ENCODE peak calls at places on chromosomes 5 and 9, in six cellular contexts. One of them, this sample, is unnamed.
A peak's percentile ranks its signal among the peaks of the same experiment; 100 is the strongest.

GRCh38 chr9:19788152-19788551 is 685 bp downstream of the SLC24A2 start:
- DNase-seq in HepG2: no peak
- DNase-seq in tibial artery: no peak
- DNase-seq in IMR-90: no peak
- DNase-seq in fibroblast of pulmonary artery: no peak
- DNase-seq in psoas muscle: no peak
- DNase-seq in this sample: no peak

GRCh38 chr9:69412741-69413150 is 87.7 kb downstream of the ENTREP1 start:
- DNase-seq in fibroblast of pulmonary artery: peak; percentile 77
- DNase-seq in IMR-90: peak; percentile 52
- DNase-seq in HepG2: peak; percentile 39
- DNase-seq in tibial artery: peak; percentile 45
- DNase-seq in psoas muscle: peak; percentile 87
- DNase-seq in this sample: peak; percentile 35

GRCh38 chr5:179818746-179819295 is 1.9 kb upstream of the SQSTM1 start:
- DNase-seq in tibial artery: peak; percentile 95
- DNase-seq in IMR-90: peak; percentile 95
- DNase-seq in psoas muscle: peak; percentile 98
- DNase-seq in HepG2: peak; percentile 94
- DNase-seq in fibroblast of pulmonary artery: peak; percentile 96
- DNase-seq in this sample: peak; percentile 94

GRCh38 chr5:134022333-134022732 is 17.6 kb upstream of the VDAC1 start:
- DNase-seq in HepG2: no peak
- DNase-seq in IMR-90: no peak
- DNase-seq in fibroblast of pulmonary artery: no peak
- DNase-seq in psoas muscle: no peak
- DNase-seq in tibial artery: no peak
- DNase-seq in this sample: no peak

GRCh38 chr5:73793911-73794310 is 167.9 kb downstream of the ARHGEF28 start:
- DNase-seq in HepG2: no peak
- DNase-seq in tibial artery: no peak
- DNase-seq in fibroblast of pulmonary artery: peak; percentile 45
- DNase-seq in IMR-90: peak; percentile 81
- DNase-seq in psoas muscle: no peak
- DNase-seq in this sample: no peak

GRCh38 chr5:64872044-64872443 is 103.3 kb downstream of the CWC27 start:
- DNase-seq in IMR-90: peak; percentile 50
- DNase-seq in fibroblast of pulmonary artery: no peak
- DNase-seq in psoas muscle: no peak
- DNase-seq in HepG2: no peak
- DNase-seq in tibial artery: no peak
- DNase-seq in this sample: peak; percentile 55

GRCh38 chr5:132819468-132819867 is 6.4 kb downstream of the SOWAHA start:
- DNase-seq in tibial artery: no peak
- DNase-seq in fibroblast of pulmonary artery: no peak
- DNase-seq in IMR-90: no peak
- DNase-seq in psoas muscle: no peak
- DNase-seq in HepG2: no peak
- DNase-seq in this sample: no peak

GRCh38 chr5:149280802-149281201 is 9.1 kb downstream of the AFAP1L1 start:
- DNase-seq in HepG2: no peak
- DNase-seq in psoas muscle: no peak
- DNase-seq in IMR-90: no peak
- DNase-seq in tibial artery: no peak
- DNase-seq in fibroblast of pulmonary artery: no peak
- DNase-seq in this sample: no peak

GRCh38 chr9:81069923-81070322 is 619.4 kb downstream of the TLE1 start:
- DNase-seq in HepG2: no peak
- DNase-seq in psoas muscle: no peak
- DNase-seq in IMR-90: peak; percentile 49
- DNase-seq in tibial artery: no peak
- DNase-seq in fibroblast of pulmonary artery: no peak
- DNase-seq in this sample: no peak

GRCh38 chr9:75871624-75872023 is 18.8 kb upstream of the PCSK5 start:
- DNase-seq in HepG2: no peak
- DNase-seq in IMR-90: no peak
- DNase-seq in fibroblast of pulmonary artery: no peak
- DNase-seq in psoas muscle: no peak
- DNase-seq in tibial artery: no peak
- DNase-seq in this sample: no peak

GRCh38 chr9:117315236-117315635 is 99.6 kb downstream of the ASTN2 start:
- DNase-seq in HepG2: no peak
- DNase-seq in fibroblast of pulmonary artery: no peak
- DNase-seq in IMR-90: no peak
- DNase-seq in tibial artery: no peak
- DNase-seq in psoas muscle: peak; percentile 60
- DNase-seq in this sample: no peak

GRCh38 chr5:61334224-61335196 is 2.5 kb downstream of the ZSWIM6 start:
- DNase-seq in tibial artery: no peak
- DNase-seq in fibroblast of pulmonary artery: peak; percentile 73
- DNase-seq in IMR-90: peak; percentile 76
- DNase-seq in HepG2: no peak
- DNase-seq in psoas muscle: no peak
- DNase-seq in this sample: no peak

GRCh38 chr9:84761137-84761808 is 91.7 kb downstream of the NTRK2 start:
- DNase-seq in psoas muscle: no peak
- DNase-seq in fibroblast of pulmonary artery: no peak
- DNase-seq in HepG2: no peak
- DNase-seq in tibial artery: no peak
- DNase-seq in IMR-90: no peak
- DNase-seq in this sample: no peak

GRCh38 chr5:7331083-7331482 is 64.9 kb upstream of the ADCY2 start:
- DNase-seq in IMR-90: no peak
- DNase-seq in HepG2: no peak
- DNase-seq in psoas muscle: no peak
- DNase-seq in fibroblast of pulmonary artery: no peak
- DNase-seq in tibial artery: no peak
- DNase-seq in this sample: no peak

GRCh38 chr9:76586555-76587314 is 127.8 kb downstream of the GCNT1 start:
- DNase-seq in tibial artery: no peak
- DNase-seq in HepG2: no peak
- DNase-seq in IMR-90: no peak
- DNase-seq in fibroblast of pulmonary artery: no peak
- DNase-seq in psoas muscle: no peak
- DNase-seq in this sample: no peak

GRCh38 chr9:23342296-23342695 is 483.7 kb downstream of the ELAVL2 start:
- DNase-seq in psoas muscle: no peak
- DNase-seq in IMR-90: no peak
- DNase-seq in HepG2: peak; percentile 69
- DNase-seq in tibial artery: peak; percentile 25
- DNase-seq in fibroblast of pulmonary artery: peak; percentile 22
- DNase-seq in this sample: peak; percentile 4

GRCh38 chr5:86640998-86641397 is 23.3 kb downstream of the COX7C start:
- DNase-seq in HepG2: no peak
- DNase-seq in tibial artery: no peak
- DNase-seq in fibroblast of pulmonary artery: no peak
- DNase-seq in IMR-90: no peak
- DNase-seq in psoas muscle: no peak
- DNase-seq in this sample: no peak

GRCh38 chr5:37774912-37775483 is 64.8 kb downstream of the GDNF start:
- DNase-seq in fibroblast of pulmonary artery: no peak
- DNase-seq in psoas muscle: no peak
- DNase-seq in IMR-90: peak; percentile 31
- DNase-seq in tibial artery: no peak
- DNase-seq in HepG2: peak; percentile 13
- DNase-seq in this sample: peak; percentile 20

GRCh38 chr9:95629585-95629984 is 112.8 kb upstream of the PTCH1 start:
- DNase-seq in HepG2: no peak
- DNase-seq in psoas muscle: no peak
- DNase-seq in fibroblast of pulmonary artery: no peak
- DNase-seq in tibial artery: no peak
- DNase-seq in IMR-90: no peak
- DNase-seq in this sample: no peak

GRCh38 chr9:137227057-137227852 is at the start of gene RNF224:
- DNase-seq in IMR-90: peak; percentile 65
- DNase-seq in HepG2: peak; percentile 69
- DNase-seq in fibroblast of pulmonary artery: peak; percentile 82
- DNase-seq in tibial artery: peak; percentile 61
- DNase-seq in psoas muscle: peak; percentile 87
- DNase-seq in this sample: peak; percentile 83

GRCh38 chr9:137226338-137227056 is 805 bp upstream of the RNF224 start:
- DNase-seq in tibial artery: no peak
- DNase-seq in HepG2: no peak
- DNase-seq in psoas muscle: no peak
- DNase-seq in fibroblast of pulmonary artery: no peak
- DNase-seq in IMR-90: no peak
- DNase-seq in this sample: peak; percentile 86

GRCh38 chr9:137225701-137226331 is 842 bp downstream of the CYSRT1 start:
- DNase-seq in fibroblast of pulmonary artery: no peak
- DNase-seq in tibial artery: no peak
- DNase-seq in psoas muscle: no peak
- DNase-seq in IMR-90: no peak
- DNase-seq in HepG2: no peak
- DNase-seq in this sample: peak; percentile 20

GRCh38 chr9:137223078-137224040 is 1.3 kb upstream of the RNF208 start:
- DNase-seq in IMR-90: peak; percentile 97
- DNase-seq in fibroblast of pulmonary artery: peak; percentile 99
- DNase-seq in psoas muscle: peak; percentile 99
- DNase-seq in tibial artery: peak; percentile 97
- DNase-seq in HepG2: peak; percentile 98
- DNase-seq in this sample: peak; percentile 98

DNA sequence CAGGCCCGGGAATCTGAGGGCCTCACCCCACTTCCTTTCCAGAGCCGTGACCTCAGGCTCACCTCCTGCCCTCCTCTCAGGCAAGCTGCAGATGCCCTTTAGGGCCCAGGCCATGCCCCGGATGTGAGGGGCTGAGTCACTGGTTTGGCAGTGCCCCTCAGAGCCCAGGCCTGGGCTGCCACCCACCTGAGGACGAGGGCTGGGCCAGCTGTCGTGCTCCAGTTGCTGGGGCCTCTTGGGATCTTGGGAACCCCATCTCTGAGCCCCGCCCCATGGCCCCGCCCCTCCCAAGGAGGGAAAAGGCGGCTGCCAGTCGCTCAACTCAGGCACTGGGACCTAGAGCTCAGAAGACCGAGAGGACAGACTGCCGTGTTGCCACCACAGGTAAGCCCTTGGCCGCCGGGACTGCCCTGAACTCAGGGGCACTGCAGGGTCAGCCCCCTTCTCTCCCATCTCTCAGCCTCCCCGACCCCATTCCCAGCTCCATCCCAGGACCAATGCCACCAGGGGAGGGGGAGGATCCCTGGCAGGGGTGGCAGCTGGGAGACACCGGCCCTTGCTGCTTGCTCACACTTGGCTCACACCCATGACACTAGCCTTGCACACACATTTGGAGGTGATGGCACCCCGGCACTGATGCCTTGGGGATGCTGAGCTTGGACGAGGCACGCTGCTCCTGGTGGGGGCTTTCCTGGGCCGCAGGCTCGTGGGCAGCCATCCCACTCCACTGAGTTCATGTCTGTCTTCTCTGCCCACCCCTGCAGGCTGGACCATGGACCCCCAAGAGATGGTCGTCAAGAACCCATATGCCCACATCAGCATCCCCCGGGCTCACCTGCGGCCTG is at the start of gene CYSRT1:
- DNase-seq in IMR-90: no peak
- DNase-seq in fibroblast of pulmonary artery: no peak
- DNase-seq in HepG2: no peak
- DNase-seq in tibial artery: no peak
- DNase-seq in psoas muscle: no peak
- DNase-seq in this sample: peak; percentile 34
- H3K4me3 ChIP-seq in IMR-90: peak within 1 kb of the TSS; percentile 89
- H3K4me3 ChIP-seq in fibroblast of pulmonary artery: peak within 1 kb of the TSS; percentile 84
- H3K4me3 ChIP-seq in HepG2: peak within 1 kb of the TSS; percentile 92
- H3K4me3 ChIP-seq in tibial artery: peak within 1 kb of the TSS; percentile 60
- H3K4me3 ChIP-seq in psoas muscle: peak within 1 kb of the TSS; percentile 76
- H3K4me3 ChIP-seq in this sample: peak within 1 kb of the TSS; percentile 64

DNA sequence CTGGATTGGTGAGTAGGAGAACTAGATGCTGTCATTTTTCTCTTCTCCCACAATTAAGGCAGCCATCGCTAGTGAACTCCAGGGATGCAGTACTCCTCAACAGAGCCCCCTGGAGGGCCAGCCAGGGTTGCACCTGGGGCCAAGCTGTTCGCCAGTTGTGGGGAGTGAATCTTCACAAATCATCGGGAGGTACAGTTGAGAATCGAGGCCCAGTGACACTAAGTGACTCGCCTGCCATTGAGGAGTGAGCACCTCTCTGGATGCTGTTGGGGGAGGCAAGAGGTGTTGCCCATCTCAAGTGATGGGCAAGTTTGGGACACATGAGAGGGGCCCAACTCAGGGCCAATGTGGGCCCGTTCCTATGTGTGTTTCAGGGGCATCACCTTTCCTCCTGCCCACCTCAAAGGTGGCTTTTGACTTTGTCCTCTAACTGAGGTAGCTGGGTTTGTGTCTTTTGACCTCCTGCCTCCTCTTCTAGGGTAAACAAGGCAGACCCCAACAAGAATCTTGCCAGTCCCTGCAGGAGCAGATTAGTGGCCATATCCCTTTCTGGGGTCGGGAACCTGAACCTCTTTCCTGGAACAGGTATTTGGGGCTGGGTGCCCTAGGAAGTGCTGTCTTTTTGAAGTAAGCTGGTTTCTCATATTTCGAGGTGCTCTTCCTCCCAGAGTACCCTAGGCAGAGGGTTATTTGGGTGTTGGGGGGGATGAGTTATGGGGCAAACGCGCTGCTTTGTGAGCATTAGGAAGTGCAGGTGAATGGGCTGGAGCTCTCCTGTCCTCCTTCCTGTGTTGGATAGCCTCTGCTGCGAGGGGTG is 181.2 kb downstream of the MACROH2A1 start:
- DNase-seq in HepG2: no peak
- DNase-seq in fibroblast of pulmonary artery: no peak
- DNase-seq in tibial artery: no peak
- DNase-seq in psoas muscle: no peak
- DNase-seq in IMR-90: no peak
- DNase-seq in this sample: no peak
- TF ChIP-seq CTCF in HepG2: no peak
- TF ChIP-seq CTCF in fibroblast of pulmonary artery: peak; percentile 7
- TF ChIP-seq CTCF in tibial artery: no peak
- TF ChIP-seq CTCF in psoas muscle: no peak
- TF ChIP-seq CTCF in IMR-90: no peak
- TF ChIP-seq CTCF in this sample: no peak

GRCh38 chr9:133032171-133032570 is 1.4 kb downstream of the GTF3C5 start:
- DNase-seq in HepG2: no peak
- DNase-seq in fibroblast of pulmonary artery: no peak
- DNase-seq in psoas muscle: no peak
- DNase-seq in tibial artery: no peak
- DNase-seq in IMR-90: no peak
- DNase-seq in this sample: no peak
- H3K4me3 ChIP-seq in HepG2: peak overlapping the region; percentile 99
- H3K4me3 ChIP-seq in fibroblast of pulmonary artery: no peak overlapping the region
- H3K4me3 ChIP-seq in psoas muscle: peak overlapping the region; percentile 99
- H3K4me3 ChIP-seq in tibial artery: peak overlapping the region; percentile 96
- H3K4me3 ChIP-seq in IMR-90: no peak overlapping the region
- H3K4me3 ChIP-seq in this sample: peak overlapping the region; percentile 1

DNA sequence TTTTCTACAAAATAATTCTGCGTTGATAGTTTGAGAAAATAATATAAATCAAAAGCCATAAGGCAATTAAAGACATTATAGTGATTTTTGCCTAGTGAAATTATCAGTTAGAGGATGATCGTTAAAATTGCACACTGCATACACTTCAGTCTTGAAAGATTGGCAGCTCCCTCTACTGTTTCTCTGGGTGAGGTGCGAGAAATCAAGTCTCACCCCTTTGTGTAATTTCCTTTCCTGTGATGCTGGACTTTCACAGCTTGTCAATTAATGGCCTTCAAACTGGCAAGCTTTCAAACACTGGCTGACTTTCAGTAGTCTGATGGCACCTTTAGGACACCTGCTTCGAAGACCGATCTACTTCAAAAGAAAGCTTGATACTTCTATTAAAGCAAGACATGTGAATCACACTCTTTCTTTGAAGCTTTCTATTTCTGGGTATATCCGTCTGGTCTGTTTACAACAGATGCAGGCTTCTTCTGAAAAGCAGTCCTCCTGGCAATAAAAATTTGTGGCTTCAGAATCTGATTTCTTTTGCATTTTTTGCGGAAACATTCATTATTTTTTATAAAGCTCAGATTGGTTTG is 706.8 kb upstream of the PTPRD start:
- DNase-seq in fibroblast of pulmonary artery: peak; percentile 13
- DNase-seq in IMR-90: no peak
- DNase-seq in HepG2: no peak
- DNase-seq in tibial artery: no peak
- DNase-seq in psoas muscle: no peak
- DNase-seq in this sample: peak; percentile 51
- TF ChIP-seq CTCF in fibroblast of pulmonary artery: peak; percentile 38
- TF ChIP-seq CTCF in IMR-90: no peak
- TF ChIP-seq CTCF in HepG2: peak; percentile 20
- TF ChIP-seq CTCF in tibial artery: no peak
- TF ChIP-seq CTCF in psoas muscle: no peak
- TF ChIP-seq CTCF in this sample: peak; percentile 80

This sample was measured in epithelial cell of esophagus.